ENCODE peak calls at places on chromosomes 16 and 17, in eight cellular contexts. Q is heart right ventricle, O is endodermal cell, G is neural progenitor cell, U is mucosa of descending colon, V is esophagus squamous epithelium, I is A673, C is cardiac muscle cell. N is an unnamed sample. For H3K9me3, the result is how much of the 10 kb centered on the place peaks cover.

GRCh38 chr16:57863434-57864160 is 61.3 kb upstream of the KIFC3 start:
- DNase-seq in Q (peak), O (peak), G (peak), U (no peak), V (no peak), I (peak), C (peak), N (peak)

GRCh38 chr16:49056546-49056945 is 225.1 kb downstream of the CBLN1 start:
- DNase-seq in Q (no peak), O (no peak), G (no peak), U (no peak), V (no peak), I (no peak), C (no peak), N (no peak)

GRCh38 chr17:81967533-81968395 is 6.8 kb upstream of the NOTUM start:
- DNase-seq in Q (peak), O (peak), G (peak), U (peak), V (no peak), I (no peak), C (peak), N (peak)

GRCh38 chr16:13864689-13865088 is 55.3 kb upstream of the ERCC4 start:
- DNase-seq in Q (no peak), O (no peak), G (no peak), U (no peak), V (no peak), I (no peak), C (no peak), N (no peak)

GRCh38 chr16:24689128-24689527 is 40.3 kb upstream of the TNRC6A start:
- DNase-seq in Q (no peak), O (peak), G (peak), U (no peak), V (no peak), I (peak), C (peak), N (no peak)

GRCh38 chr17:7229504-7229903 is 4.8 kb downstream of the DVL2 start:
- DNase-seq in Q (no peak), O (no peak), G (no peak), U (no peak), V (no peak), I (no peak), C (no peak), N (no peak)

GRCh38 chr17:50425682-50426471 is at the start of gene ACSF2:
- DNase-seq in Q (peak), O (peak), G (peak), U (peak), V (peak), I (peak), C (peak), N (peak)

GRCh38 chr17:19304209-19304608 is 58.3 kb downstream of the B9D1 start:
- DNase-seq in Q (peak), O (peak), G (no peak), U (peak), V (peak), I (no peak), C (no peak), N (peak)

GRCh38 chr16:85941863-85942644 is 43.1 kb downstream of the IRF8 start:
- DNase-seq in Q (no peak), O (no peak), G (no peak), U (peak), V (no peak), I (no peak), C (no peak), N (no peak)

GRCh38 chr17:79617740-79618382 is 7.0 kb upstream of the RBFOX3 start:
- DNase-seq in Q (no peak), O (peak), G (no peak), U (peak), V (no peak), I (no peak), C (no peak), N (peak)

GRCh38 chr17:38868095-38868967 is 1.5 kb upstream of the LASP1 start:
- DNase-seq in Q (peak), O (peak), G (peak), U (no peak), V (no peak), I (peak), C (peak), N (peak)

GRCh38 chr17:82933006-82933310 is 93.1 kb upstream of the ZNF750 start:
- DNase-seq in Q (no peak), O (no peak), G (no peak), U (peak), V (no peak), I (no peak), C (no peak), N (peak)

GRCh38 chr16:397736-398332 is 835 bp downstream of the NME4 start:
- DNase-seq in Q (peak), O (peak), G (peak), U (peak), V (no peak), I (peak), C (peak), N (peak)

GRCh38 chr16:81265658-81266451 is 27.4 kb downstream of the BCO1 start:
- DNase-seq in Q (peak), O (no peak), G (no peak), U (peak), V (no peak), I (no peak), C (no peak), N (peak)

GRCh38 chr16:12143776-12144175 is 167.2 kb downstream of the SNX29 start:
- DNase-seq in Q (no peak), O (no peak), G (no peak), U (no peak), V (no peak), I (no peak), C (no peak), N (no peak)

GRCh38 chr16:29962344-29962994 is 590 bp downstream of the TMEM219 start:
- DNase-seq in Q (peak), O (no peak), G (no peak), U (no peak), V (no peak), I (peak), C (no peak), N (no peak)

GRCh38 chr17:68961204-68961893 is 6.2 kb upstream of the ABCA8 start:
- DNase-seq in Q (peak), O (no peak), G (no peak), U (no peak), V (no peak), I (no peak), C (no peak), N (peak)

GRCh38 chr17:58870747-58871146 is 115.1 kb downstream of the PPM1E start:
- DNase-seq in Q (no peak), O (peak), G (no peak), U (no peak), V (no peak), I (peak), C (no peak), N (no peak)

GRCh38 chr17:38852771-38853291 is 690 bp downstream of the RPL23 start:
- DNase-seq in Q (no peak), O (no peak), G (no peak), U (no peak), V (no peak), I (no peak), C (no peak), N (no peak)

GRCh38 chr17:6639651-6640535 is 618 bp downstream of the KIAA0753 start:
- DNase-seq in Q (peak), O (peak), G (peak), U (peak), V (no peak), I (peak), C (peak), N (peak)

GRCh38 chr17:77322534-77323412 is 182.0 kb downstream of the SEC14L1 start:
- DNase-seq in Q (peak), O (peak), G (peak), U (peak), V (no peak), I (peak), C (peak), N (peak)

GRCh38 chr17:1360975-1361374 is 39.0 kb downstream of the YWHAE start:
- DNase-seq in Q (no peak), O (no peak), G (no peak), U (no peak), V (no peak), I (no peak), C (no peak), N (no peak)

GRCh38 chr16:3030872-3031212 is 5.9 kb downstream of the BICDL2 start:
- DNase-seq in Q (no peak), O (peak), G (no peak), U (no peak), V (no peak), I (no peak), C (no peak), N (peak)

GRCh38 chr17:27762527-27763305 is 37.6 kb downstream of the NOS2 start:
- DNase-seq in Q (no peak), O (peak), G (peak), U (no peak), V (no peak), I (peak), C (peak), N (peak)

GRCh38 chr17:57553525-57553924 is 191.6 kb downstream of the CCDC182 start:
- DNase-seq in Q (no peak), O (no peak), G (no peak), U (no peak), V (no peak), I (no peak), C (no peak), N (no peak)

GRCh38 chr17:79615446-79615845 is 4.6 kb upstream of the RBFOX3 start:
- DNase-seq in Q (no peak), O (no peak), G (no peak), U (peak), V (no peak), I (no peak), C (no peak), N (peak)

GRCh38 chr16:5017678-5017969 is 16.1 kb downstream of the NAGPA start:
- DNase-seq in Q (no peak), O (no peak), G (no peak), U (no peak), V (no peak), I (no peak), C (no peak), N (no peak)

GRCh38 chr17:2033128-2033527 is 3.2 kb downstream of the DPH1 start:
- DNase-seq in Q (no peak), O (no peak), G (no peak), U (no peak), V (no peak), I (no peak), C (no peak), N (no peak)

GRCh38 chr17:47802341-47803022 is 19.1 kb downstream of the OSBPL7 start:
- DNase-seq in Q (no peak), O (peak), G (peak), U (no peak), V (no peak), I (peak), C (peak), N (no peak)

GRCh38 chr17:44556114-44556853 is 1.0 kb upstream of the FZD2 start:
- DNase-seq in Q (peak), O (peak), G (peak), U (no peak), V (no peak), I (peak), C (peak), N (no peak)

GRCh38 chr17:35780876-35781409 is 14.5 kb downstream of the MMP28 start:
- DNase-seq in Q (no peak), O (no peak), G (no peak), U (no peak), V (no peak), I (no peak), C (no peak), N (no peak)

GRCh38 chr16:50802000-50802399 is 60.1 kb downstream of the CYLD start:
- DNase-seq in Q (no peak), O (no peak), G (no peak), U (no peak), V (no peak), I (no peak), C (no peak), N (no peak)

DNA sequence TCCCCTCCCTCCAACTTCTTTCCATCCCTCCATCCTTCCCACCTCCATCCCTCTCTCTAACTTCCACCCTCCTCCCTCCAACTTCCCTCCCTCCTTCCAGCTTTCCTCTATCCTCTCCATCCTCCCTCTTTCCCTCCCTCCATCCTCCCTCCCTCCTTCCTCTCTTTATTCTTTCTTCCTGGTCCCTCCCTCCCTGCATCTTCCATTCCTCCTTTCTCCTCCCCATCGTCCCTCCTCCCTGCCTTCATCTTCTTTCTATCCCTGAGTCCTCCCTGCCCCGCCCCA is 11.8 kb downstream of the CACNG4 start:
- DNase-seq in Q (no peak), O (no peak), G (no peak), U (no peak), V (no peak), I (no peak), C (no peak), N (no peak)
- H3K9me3 ChIP-seq in Q (under half), O (under half), G (under half), U (under half), V (under half), I (under half), C (under half), N (under half)

GRCh38 chr16:46911650-46912049 is 27.5 kb downstream of the GPT2 start:
- DNase-seq in Q (no peak), O (no peak), G (no peak), U (no peak), V (no peak), I (no peak), C (no peak), N (no peak)
- TF ChIP-seq CTCF in Q (no peak), O (no peak), G (no peak), U (no peak), V (no peak), I (no peak), C (no peak), N (no peak)

GRCh38 chr16:28495795-28496749 is 1.6 kb downstream of the APOBR start:
- DNase-seq in Q (no peak), O (no peak), G (no peak), U (no peak), V (no peak), I (no peak), C (no peak), N (no peak)

GRCh38 chr16:28492511-28492910 is 637 bp upstream of the CLN3 start:
- DNase-seq in Q (no peak), O (no peak), G (no peak), U (no peak), V (no peak), I (no peak), C (no peak), N (no peak)

GRCh38 chr16:28495098-28495793 is 803 bp downstream of the APOBR start:
- DNase-seq in Q (no peak), O (no peak), G (no peak), U (peak), V (no peak), I (no peak), C (no peak), N (no peak)

GRCh38 chr16:28491970-28492474 is at the start of gene CLN3:
- DNase-seq in Q (peak), O (peak), G (peak), U (peak), V (peak), I (peak), C (peak), N (peak)

DNA sequence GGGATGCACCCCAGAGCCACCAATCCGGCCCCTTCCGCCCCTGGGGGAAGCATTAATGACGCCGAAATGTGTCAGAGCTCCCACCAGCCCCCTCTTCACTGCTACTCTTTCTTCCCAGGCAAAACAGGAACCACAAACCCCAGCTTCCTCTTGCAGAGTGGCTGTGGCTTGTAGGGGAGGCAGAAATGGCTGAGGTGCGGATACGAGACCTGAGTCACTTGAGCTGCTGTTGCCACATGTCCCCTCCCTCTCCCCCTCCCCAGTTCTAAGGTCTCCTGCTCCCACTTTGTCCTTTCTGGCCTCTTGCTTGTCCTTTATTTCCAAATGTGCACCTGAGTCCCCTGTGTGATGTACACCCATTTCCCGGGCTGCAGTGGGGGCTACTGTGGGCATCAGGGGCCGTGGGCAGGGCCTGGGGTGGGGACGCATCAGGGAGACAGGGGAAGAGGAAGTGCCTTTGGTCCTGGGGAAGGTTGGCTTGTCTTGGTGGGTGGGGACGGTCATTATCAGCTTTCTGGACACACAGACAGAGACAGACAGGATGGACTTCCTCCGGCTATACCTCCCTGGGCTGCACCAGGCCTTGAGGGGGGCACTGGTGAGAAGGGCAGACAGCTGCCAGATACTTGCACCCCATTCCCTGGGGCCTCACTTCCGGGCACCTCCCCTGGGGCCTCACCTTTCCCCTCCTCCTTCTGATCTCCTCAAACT is at the start of gene APOBR:
- DNase-seq in Q (peak), O (no peak), G (no peak), U (peak), V (peak), I (no peak), C (no peak), N (peak)
- H3K4me3 ChIP-seq in Q (peak), O (no peak), G (no peak), U (peak), V (no peak), I (no peak), C (no peak), N (no peak)

DNA sequence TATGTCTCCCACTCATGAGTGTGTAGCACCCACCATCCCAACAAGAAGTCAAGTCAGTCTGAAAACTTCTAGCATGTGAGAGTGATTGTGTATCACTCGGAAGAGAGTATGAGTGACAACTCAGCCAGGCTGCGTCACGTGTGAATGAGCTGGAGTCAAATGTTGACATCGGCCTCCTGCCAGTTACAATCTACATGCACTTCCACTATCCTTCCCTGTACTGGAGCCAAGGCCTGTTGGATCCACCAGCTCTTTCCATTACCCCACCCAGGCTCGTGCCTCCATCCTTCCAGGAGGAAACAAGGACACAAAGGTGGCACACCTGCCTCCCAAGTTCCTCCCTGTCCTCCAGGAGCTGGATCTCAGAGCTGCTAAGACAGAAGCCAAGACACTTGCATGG is 64.5 kb downstream of the ASIC2 start:
- DNase-seq in Q (peak), O (no peak), G (no peak), U (no peak), V (no peak), I (no peak), C (no peak), N (no peak)
- H3K9me3 ChIP-seq in Q (under half), O (under half), G (under half), U (under half), V (under half), I (under half), C (under half), N (under half)

GRCh38 chr17:8925141-8925540 is 40.4 kb downstream of the PIK3R5 start:
- DNase-seq in Q (no peak), O (no peak), G (no peak), U (no peak), V (no peak), I (no peak), C (no peak), N (no peak)
- TF ChIP-seq CTCF in Q (no peak), O (no peak), G (no peak), U (no peak), V (no peak), I (no peak), C (no peak), N (no peak)

GRCh38 chr16:6732166-6732565 is 600.5 kb upstream of the RBFOX1 start:
- DNase-seq in Q (no peak), O (peak), G (no peak), U (no peak), V (no peak), I (no peak), C (no peak), N (no peak)
- H3K4me3 ChIP-seq in Q (no peak), O (no peak), G (no peak), U (no peak), V (no peak), I (no peak), C (no peak), N (no peak)

DNA sequence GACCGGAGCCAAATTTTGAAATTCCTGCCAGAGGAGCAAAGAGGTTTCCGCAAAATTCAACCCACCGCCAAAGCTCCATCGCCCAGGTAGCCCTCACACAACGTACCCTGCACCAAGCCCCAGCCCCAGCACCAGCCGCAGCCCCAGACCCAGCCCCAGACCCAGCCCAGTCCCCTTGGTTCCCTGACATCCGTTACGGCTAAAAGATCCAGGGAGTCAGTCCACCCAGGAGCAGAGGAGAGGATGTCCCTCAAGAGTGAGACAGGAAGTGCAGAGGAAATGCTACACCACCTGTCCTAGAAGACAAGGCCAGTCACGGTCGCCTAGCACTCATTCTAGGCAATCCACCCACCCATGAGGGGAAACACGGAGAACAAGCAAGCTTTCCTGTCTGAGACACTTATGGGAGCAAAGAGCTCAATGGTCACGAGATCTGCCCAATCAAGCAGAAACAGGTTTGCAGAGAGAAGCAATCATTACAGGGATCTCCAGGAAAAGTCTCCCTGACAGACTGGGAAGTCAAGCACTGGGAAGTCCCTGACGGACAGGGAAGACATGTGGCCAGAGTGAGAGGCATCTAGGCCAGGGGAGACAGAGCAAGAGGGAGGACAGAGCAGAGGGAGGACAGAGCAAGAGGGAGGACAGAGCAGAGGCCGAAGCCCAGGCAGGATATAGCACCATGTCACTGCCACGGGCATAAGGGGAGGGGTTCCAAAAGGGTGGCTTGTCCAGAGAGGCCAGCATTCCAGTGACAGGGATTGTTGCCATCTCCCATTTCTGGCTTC is 15.0 kb upstream of the KCNJ18 start:
- DNase-seq in Q (no peak), O (no peak), G (no peak), U (no peak), V (no peak), I (no peak), C (no peak), N (peak)
- H3K9me3 ChIP-seq in Q (under half), O (under half), G (under half), U (under half), V (under half), I (under half), C (under half), N (under half)

GRCh38 chr16:67277999-67278772 is 1.1 kb upstream of the PLEKHG4 start:
- DNase-seq in Q (no peak), O (no peak), G (no peak), U (peak), V (no peak), I (no peak), C (no peak), N (peak)

GRCh38 chr16:67277294-67277998 is 1.9 kb upstream of the PLEKHG4 start:
- DNase-seq in Q (no peak), O (no peak), G (no peak), U (peak), V (no peak), I (no peak), C (no peak), N (peak)

GRCh38 chr16:67280090-67281015 is 1.0 kb downstream of the PLEKHG4 start:
- DNase-seq in Q (no peak), O (no peak), G (no peak), U (no peak), V (no peak), I (no peak), C (no peak), N (peak)

GRCh38 chr16:67279296-67280089 is at the start of gene PLEKHG4:
- DNase-seq in Q (peak), O (peak), G (peak), U (peak), V (no peak), I (peak), C (peak), N (peak)

GRCh38 chr16:67278773-67279295 is 498 bp upstream of the PLEKHG4 start:
- DNase-seq in Q (no peak), O (peak), G (peak), U (peak), V (no peak), I (no peak), C (no peak), N (peak)
- TF ChIP-seq CTCF in Q (no peak), O (peak), G (peak), U (no peak), V (peak), I (peak), C (peak), N (no peak)

N was measured in kidney.